ENCODE peak calls at places on chromosome X, in nine cellular contexts. J is CD8-positive, alpha-beta memory T cell; U is colonic mucosa; Q is ascending aorta; C is esophagus squamous epithelium; S is MM.1S; P is IMR-90; Y is GM23338; A is aorta. D is an unnamed sample.

GRCh38 chrX:150731795-150732194 is 38.6 kb downstream of the MTMR1 start:
- DNase-seq in U (no peak), Q (no peak), P (peak; percentile 97), C (no peak), S (no peak), Y (no peak), J (no peak), A (no peak), D (no peak)

GRCh38 chrX:26845051-26845450 is 618.1 kb downstream of the PPP4R3C start:
- DNase-seq in S (no peak), U (no peak), C (no peak), J (no peak), Y (no peak), Q (no peak), A (no peak), P (no peak), D (no peak)

GRCh38 chrX:22800360-22800759 is 199.4 kb upstream of the DDX53 start:
- DNase-seq in J (no peak), P (peak; percentile 89), Y (peak; percentile 19), U (peak; percentile 21), C (no peak), A (peak; percentile 67), Q (no peak), S (no peak), D (no peak)

GRCh38 chrX:104195489-104196084 is 29.3 kb downstream of the FAM199X start:
- DNase-seq in C (no peak), S (peak; percentile 54), Y (peak; percentile 44), J (no peak), P (peak; percentile 25), U (peak; percentile 18), A (no peak), Q (no peak), D (no peak)

GRCh38 chrX:26922278-26922677 is 540.9 kb downstream of the PPP4R3C start:
- DNase-seq in S (no peak), U (no peak), Q (no peak), P (no peak), J (no peak), A (no peak), C (no peak), Y (no peak), D (no peak)

GRCh38 chrX:12548746-12549145 is 242.5 kb upstream of the PRPS2 start:
- DNase-seq in Q (no peak), C (no peak), P (peak; percentile 17), U (no peak), A (no peak), Y (peak; percentile 67), J (no peak), S (peak; percentile 35), D (no peak)

GRCh38 chrX:8913665-8914409 is 112.7 kb upstream of the FAM9A start:
- DNase-seq in A (no peak), Y (no peak), Q (peak; percentile 73), U (peak; percentile 19), C (no peak), S (no peak), J (no peak), P (peak; percentile 47), D (peak; percentile 34)

GRCh38 chrX:123846598-123847038 is 13.2 kb upstream of the XIAP start:
- DNase-seq in S (no peak), J (no peak), A (no peak), P (peak; percentile 41), Y (no peak), Q (peak; percentile 33), C (no peak), U (no peak), D (no peak)

GRCh38 chrX:7542566-7542965 is 300.4 kb upstream of the VCX start:
- DNase-seq in P (no peak), J (no peak), Y (no peak), A (no peak), C (no peak), S (no peak), Q (no peak), U (no peak), D (no peak)

GRCh38 chrX:17078031-17078730 is 131.7 kb downstream of the REPS2 start:
- DNase-seq in C (no peak), J (no peak), S (no peak), U (no peak), A (no peak), Y (no peak), P (peak; percentile 13), Q (no peak), D (no peak)

GRCh38 chrX:16023790-16024734 is 99.3 kb upstream of the GRPR start:
- DNase-seq in Y (no peak), Q (no peak), P (peak; percentile 58), A (no peak), J (no peak), U (no peak), C (no peak), S (no peak), D (no peak)

GRCh38 chrX:39152106-39152649 is 350.9 kb downstream of the MID1IP1 start:
- DNase-seq in S (no peak), A (no peak), Y (peak; percentile 62), U (peak; percentile 54), J (peak; percentile 3), Q (no peak), C (no peak), P (no peak), D (no peak)

GRCh38 chrX:103175944-103176753 is 38.8 kb upstream of the BEX4 start:
- DNase-seq in J (peak; percentile 27), A (peak; percentile 82), U (peak; percentile 62), Y (peak; percentile 52), P (peak; percentile 38), C (no peak), Q (peak; percentile 78), S (peak; percentile 50), D (peak; percentile 36)

DNA sequence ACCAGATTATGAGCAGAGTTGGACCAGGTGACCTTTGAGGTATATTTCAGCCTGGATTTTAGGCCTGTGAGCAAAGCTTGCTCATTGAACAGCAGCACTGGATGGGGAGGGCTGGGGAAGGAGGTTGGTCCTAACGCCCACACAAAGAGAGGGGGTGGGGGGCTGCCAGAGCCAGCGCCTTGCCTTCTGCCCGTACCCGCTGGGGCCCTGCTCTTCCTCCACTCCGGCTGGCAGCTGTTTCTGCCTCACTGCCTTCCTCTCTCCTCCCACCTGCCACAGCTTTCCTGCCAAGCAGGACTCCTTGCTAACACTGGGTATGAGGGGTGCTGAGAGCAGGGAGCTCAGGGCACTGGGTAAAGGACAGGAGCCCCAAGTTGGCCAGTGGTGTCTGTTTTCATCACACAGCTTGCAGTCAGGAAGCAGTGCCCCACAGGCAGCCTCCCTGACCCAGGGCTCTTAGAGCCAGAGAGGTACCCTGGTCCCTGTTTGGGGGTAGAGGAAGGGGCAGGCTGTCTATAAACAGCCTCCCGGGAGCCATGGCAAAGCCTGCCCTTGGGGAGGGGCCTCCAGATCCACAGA is 6.1 kb downstream of the NALF2 start:
- DNase-seq in P (no peak), U (no peak), C (no peak), Q (peak; percentile 46), S (no peak), J (no peak), A (no peak), Y (no peak), D (no peak)
- H3K36me3 ChIP-seq in P (no peaks in the 10 kb centered on the region), U (no peaks in the 10 kb centered on the region), C (no peaks in the 10 kb centered on the region), Q (no peaks in the 10 kb centered on the region), S (no peaks in the 10 kb centered on the region), J (no peaks in the 10 kb centered on the region), A (no peaks in the 10 kb centered on the region), Y (no peaks in the 10 kb centered on the region), D (no peaks in the 10 kb centered on the region)

DNA sequence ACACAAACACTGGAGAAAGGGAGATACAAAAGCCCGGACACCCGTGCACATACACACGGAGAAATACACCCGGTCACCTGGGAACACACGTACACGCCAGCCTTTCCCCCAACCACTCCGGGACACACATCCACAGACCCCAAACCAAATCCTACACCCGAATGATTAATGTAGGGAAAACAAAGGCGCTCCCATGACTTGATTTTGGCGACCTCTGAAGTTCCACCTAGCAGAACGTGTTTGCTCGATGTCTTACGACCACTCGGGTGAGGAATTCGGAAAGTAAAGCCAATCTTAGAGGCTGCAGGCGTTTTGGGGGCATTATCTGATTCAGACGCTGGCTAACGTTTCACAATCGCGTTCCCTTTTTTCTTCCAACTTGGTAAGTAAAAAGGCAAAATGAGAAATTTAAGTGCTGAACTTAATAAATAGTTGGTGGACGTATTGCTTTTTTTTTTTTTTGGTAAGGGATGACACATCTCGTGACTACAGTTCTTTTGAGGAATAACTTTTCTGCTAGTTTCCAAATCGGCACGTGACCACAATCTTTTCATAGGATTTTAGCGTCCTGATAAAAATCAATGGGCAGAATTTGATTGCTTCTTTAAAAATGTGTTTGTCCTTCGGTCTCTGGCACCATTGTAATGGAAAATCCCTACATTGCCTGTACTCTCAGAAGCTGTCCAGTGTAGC is 737 bp downstream of the RAB9A start:
- DNase-seq in C (no peak), A (no peak), S (no peak), P (peak; percentile 40), Q (no peak), J (no peak), U (no peak), Y (peak; percentile 19), D (no peak)
- H3K4me1 ChIP-seq in C (peaks cover 12% of the 10 kb centered on the region), A (no peaks in the 10 kb centered on the region), S (peaks cover 6% of the 10 kb centered on the region), P (peaks cover 7% of the 10 kb centered on the region), Q (no peaks in the 10 kb centered on the region), J (peaks cover 40% of the 10 kb centered on the region), U (no peaks in the 10 kb centered on the region), Y (peaks cover 31% of the 10 kb centered on the region), D (no peaks in the 10 kb centered on the region)

GRCh38 chrX:10618911-10619310 is 1.5 kb downstream of the MID1 start:
- DNase-seq in Y (peak; percentile 22), A (no peak), Q (no peak), P (no peak), S (no peak), J (no peak), U (no peak), C (no peak), D (no peak)

GRCh38 chrX:10617186-10617963 is 3.0 kb downstream of the MID1 start:
- DNase-seq in S (no peak), A (no peak), U (no peak), C (no peak), Y (peak; percentile 46), P (no peak), J (no peak), Q (no peak), D (no peak)

GRCh38 chrX:10619311-10620015 is 922 bp downstream of the MID1 start:
- DNase-seq in P (no peak), C (no peak), Y (no peak), U (peak; percentile 32), A (no peak), J (no peak), S (peak; percentile 58), Q (no peak), D (no peak)

GRCh38 chrX:10615931-10616780 is 4.2 kb downstream of the MID1 start:
- DNase-seq in U (peak; percentile 58), S (no peak), A (no peak), P (peak; percentile 58), J (no peak), C (no peak), Q (no peak), Y (peak; percentile 68), D (no peak)

DNA sequence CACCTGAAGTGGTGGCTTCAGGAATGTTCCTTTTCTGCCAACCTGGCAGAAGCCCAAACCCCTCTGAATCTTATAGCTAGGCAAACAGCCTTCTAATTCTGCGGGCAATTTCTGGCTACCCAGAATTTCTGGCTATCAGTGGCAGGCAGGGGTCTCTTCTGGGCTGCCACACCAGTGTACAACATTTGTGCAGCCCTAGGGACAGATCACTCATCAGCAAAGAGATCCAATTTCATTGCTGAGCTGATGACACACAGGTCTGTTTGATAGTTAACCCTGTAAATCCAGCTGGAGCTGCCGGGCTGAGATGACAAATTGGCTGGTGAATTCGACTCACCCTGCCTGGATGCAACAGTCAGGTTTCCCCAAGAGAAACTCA is 2.4 kb downstream of the MID1 start:
- DNase-seq in S (no peak), A (no peak), C (no peak), Q (no peak), P (peak; percentile 75), U (peak; percentile 31), Y (no peak), J (no peak), D (no peak)
- H3K36me3 ChIP-seq in S (no peaks in the 10 kb centered on the region), A (no peaks in the 10 kb centered on the region), C (no peaks in the 10 kb centered on the region), Q (no peaks in the 10 kb centered on the region), P (no peaks in the 10 kb centered on the region), U (no peaks in the 10 kb centered on the region), Y (no peaks in the 10 kb centered on the region), J (no peaks in the 10 kb centered on the region), D (no peaks in the 10 kb centered on the region)

GRCh38 chrX:45006002-45006800 is 133.2 kb downstream of the KDM6A start:
- DNase-seq in J (no peak), Y (peak; percentile 29), S (no peak), P (peak; percentile 29), C (no peak), Q (no peak), U (no peak), A (no peak), D (no peak)
- H3K4me1 ChIP-seq in J (peaks cover 6% of the 10 kb centered on the region), Y (peaks cover 29% of the 10 kb centered on the region), S (no peaks in the 10 kb centered on the region), P (peaks cover 2% of the 10 kb centered on the region), C (peaks cover 8% of the 10 kb centered on the region), Q (no peaks in the 10 kb centered on the region), U (peaks cover 5% of the 10 kb centered on the region), A (peaks cover 1% of the 10 kb centered on the region), D (peaks cover 8% of the 10 kb centered on the region)

D was measured in left lung.